ENCODE peak calls at places on chromosomes 13 and 19, in ten cellular contexts. Z is GM12865, Q is substantia nigra, U is T-helper 1 cell, P is hypothalamus, M is epithelial cell of esophagus, A is T-cell, K is fibroblast of gingiva, I is AG10803, R is AG09309. J is an unnamed sample.

GRCh38 chr19:37948362-37948761 is 41.4 kb downstream of the SIPA1L3 start:
- DNase-seq in A (no peak), P (no peak), Q (no peak), M (peak), K (no peak), I (no peak), U (no peak), R (no peak), Z (no peak), J (no peak)

GRCh38 chr19:8609210-8610040 is 1.1 kb downstream of the ADAMTS10 start:
- DNase-seq in I (peak), A (no peak), M (no peak), Z (no peak), P (no peak), Q (peak), U (no peak), R (no peak), K (peak), J (peak)

GRCh38 chr19:48798937-48799336 is 11.9 kb downstream of the BCAT2 start:
- DNase-seq in R (no peak), M (peak), I (peak), P (no peak), A (no peak), K (peak), U (no peak), Z (peak), Q (no peak), J (no peak)

GRCh38 chr19:10270616-10271394 is at the start of gene ICAM1:
- DNase-seq in A (peak), P (no peak), K (peak), M (no peak), Q (no peak), U (peak), R (no peak), I (peak), Z (peak), J (peak)

GRCh38 chr19:56096665-56097064 is 24.4 kb downstream of the ZNF787 start:
- DNase-seq in U (no peak), A (no peak), R (no peak), M (no peak), Z (no peak), Q (no peak), P (no peak), I (no peak), K (no peak), J (no peak)

GRCh38 chr19:12117203-12117970 is 22.8 kb downstream of the ZNF20 start:
- DNase-seq in M (no peak), U (no peak), R (no peak), K (no peak), I (no peak), Z (no peak), P (no peak), A (no peak), Q (no peak), J (no peak)

GRCh38 chr13:30845297-30846214 is 60.5 kb upstream of the MEDAG start:
- DNase-seq in I (no peak), A (no peak), P (no peak), K (peak), R (no peak), Q (no peak), Z (peak), U (no peak), M (no peak), J (no peak)

GRCh38 chr13:27419333-27419732 is 5.1 kb upstream of the GTF3A start:
- DNase-seq in Q (no peak), K (no peak), P (no peak), I (no peak), U (no peak), Z (no peak), A (no peak), M (peak), R (no peak), J (no peak)

GRCh38 chr13:32430018-32430747 is 2.3 kb upstream of the N4BP2L1 start:
- DNase-seq in P (no peak), U (no peak), Z (no peak), I (no peak), M (no peak), A (no peak), Q (no peak), R (no peak), K (no peak), J (peak)

GRCh38 chr19:7744871-7745270 is 2.5 kb downstream of the CD209 start:
- DNase-seq in R (no peak), P (no peak), M (no peak), U (no peak), A (no peak), Z (no peak), Q (no peak), I (no peak), K (no peak), J (no peak)

GRCh38 chr13:29909975-29910674 is 59.7 kb upstream of the UBL3 start:
- DNase-seq in Q (no peak), U (no peak), K (peak), M (peak), A (no peak), Z (no peak), P (no peak), I (peak), R (no peak), J (no peak)

GRCh38 chr13:28220166-28220565 is 81.8 kb downstream of the PAN3 start:
- DNase-seq in U (no peak), Z (no peak), Q (no peak), K (peak), I (peak), P (no peak), A (no peak), M (peak), R (no peak), J (no peak)

GRCh38 chr19:12331211-12331941 is 2.1 kb downstream of the ZNF563 start:
- DNase-seq in Q (no peak), A (peak), M (no peak), U (no peak), I (no peak), Z (peak), R (no peak), P (no peak), K (no peak), J (no peak)

GRCh38 chr19:40216013-40216776 is 2.0 kb downstream of the TTC9B start:
- DNase-seq in R (no peak), I (no peak), P (no peak), A (no peak), M (no peak), Z (no peak), U (no peak), Q (no peak), K (no peak), J (no peak)

GRCh38 chr13:89584058-89584457 is 1763.4 kb upstream of the MIR17HG start:
- DNase-seq in U (no peak), K (peak), P (no peak), Z (no peak), Q (no peak), A (no peak), I (no peak), M (no peak), R (no peak), J (no peak)

GRCh38 chr13:30341815-30342570 is 34.6 kb upstream of the KATNAL1 start:
- DNase-seq in U (no peak), Q (no peak), I (peak), A (no peak), K (peak), R (peak), P (peak), Z (no peak), M (peak), J (peak)

GRCh38 chr13:95684463-95684862 is 7.5 kb downstream of the DNAJC3 start:
- DNase-seq in Z (no peak), Q (no peak), M (no peak), P (no peak), U (no peak), I (no peak), A (no peak), K (no peak), R (no peak), J (no peak)

GRCh38 chr13:21014666-21015170 is 46.7 kb downstream of the LATS2 start:
- DNase-seq in Z (no peak), M (peak), I (peak), K (peak), R (peak), P (no peak), A (no peak), U (no peak), Q (no peak), J (no peak)

GRCh38 chr19:1151917-1152601 is 22.0 kb downstream of the SBNO2 start:
- DNase-seq in R (no peak), I (peak), M (no peak), A (no peak), P (no peak), Z (no peak), U (no peak), K (peak), Q (no peak), J (no peak)

GRCh38 chr19:19410553-19411550 is 5.4 kb downstream of the GATAD2A start:
- DNase-seq in Z (peak), I (no peak), M (no peak), K (no peak), Q (no peak), R (no peak), U (no peak), A (no peak), P (no peak), J (no peak)

GRCh38 chr13:63184693-63185092 is 1769.0 kb upstream of the PCDH20 start:
- DNase-seq in R (no peak), M (peak), Q (no peak), Z (no peak), I (peak), K (peak), P (no peak), A (no peak), U (no peak), J (no peak)

GRCh38 chr13:80256352-80256932 is 84.5 kb downstream of the SPRY2 start:
- DNase-seq in Q (no peak), I (no peak), R (no peak), Z (peak), A (no peak), K (no peak), U (no peak), M (peak), P (no peak), J (no peak)

GRCh38 chr13:23044906-23045305 is 135.9 kb upstream of the SGCG start:
- DNase-seq in P (no peak), K (no peak), R (no peak), A (no peak), Z (no peak), I (no peak), U (no peak), M (peak), Q (no peak), J (no peak)

GRCh38 chr19:58279042-58279924 is 528 bp downstream of the ZNF8 start:
- DNase-seq in R (peak), A (peak), Q (peak), Z (peak), I (peak), U (peak), K (peak), M (peak), P (peak), J (peak)

GRCh38 chr19:12611361-12611699 is 610 bp downstream of the ZNF791 start:
- DNase-seq in M (peak), P (no peak), U (no peak), Z (no peak), K (peak), A (no peak), I (peak), R (peak), Q (peak), J (peak)

GRCh38 chr19:29858621-29859020 is 46.8 kb downstream of the CCNE1 start:
- DNase-seq in Z (no peak), I (no peak), A (no peak), M (no peak), K (no peak), U (no peak), Q (no peak), R (no peak), P (no peak), J (no peak)

GRCh38 chr19:46579286-46579944 is 21.7 kb upstream of the CALM3 start:
- DNase-seq in A (no peak), K (no peak), R (no peak), Z (peak), P (no peak), Q (no peak), U (no peak), M (no peak), I (no peak), J (peak)

GRCh38 chr13:109209526-109209925 is 576.9 kb downstream of the IRS2 start:
- DNase-seq in Q (no peak), A (no peak), M (peak), R (no peak), U (no peak), K (no peak), P (no peak), Z (no peak), I (no peak), J (no peak)

GRCh38 chr19:45865269-45865948 is 1.3 kb downstream of the FOXA3 start:
- DNase-seq in R (no peak), Z (no peak), K (no peak), P (no peak), Q (no peak), M (no peak), I (no peak), U (no peak), A (no peak), J (no peak)

GRCh38 chr19:2812414-2813234 is 7.0 kb upstream of the ZNF554 start:
- DNase-seq in Q (no peak), P (no peak), K (no peak), R (no peak), U (no peak), M (no peak), A (no peak), I (no peak), Z (no peak), J (no peak)

GRCh38 chr19:33767898-33768413 is 28.7 kb upstream of the KCTD15 start:
- DNase-seq in I (no peak), R (no peak), M (peak), A (no peak), Z (peak), U (no peak), Q (no peak), P (no peak), K (no peak), J (no peak)

GRCh38 chr19:21568816-21569496 is 63.6 kb downstream of the ZNF429 start:
- DNase-seq in Q (peak), A (peak), M (peak), Z (no peak), K (peak), P (peak), U (peak), R (peak), I (peak), J (peak)

GRCh38 chr13:32905063-32905863 is 111.0 kb upstream of the KL start:
- DNase-seq in M (peak), I (peak), P (no peak), R (no peak), K (no peak), Z (peak), A (no peak), U (no peak), Q (no peak), J (no peak)

GRCh38 chr19:52689804-52690394 is 44.9 kb downstream of the ZNF611 start:
- DNase-seq in R (no peak), Q (peak), A (peak), Z (no peak), M (peak), U (peak), P (peak), I (peak), K (peak), J (peak)

GRCh38 chr13:89796196-89796595 is 1551.3 kb upstream of the MIR17HG start:
- DNase-seq in A (no peak), Z (no peak), R (no peak), M (peak), U (no peak), K (no peak), Q (no peak), I (no peak), P (no peak), J (no peak)

GRCh38 chr13:101515504-101515903 is 63.0 kb downstream of the ITGBL1 start:
- DNase-seq in Q (no peak), K (no peak), M (no peak), I (no peak), U (no peak), R (no peak), A (no peak), P (no peak), Z (no peak), J (no peak)

J was measured in Ammon's horn.